ENCODE peak calls at places on chromosomes 13 and 19, in five cellular contexts. R is lower leg skin, H is uterus, W is adrenal gland, A is esophagus squamous epithelium. C is an unnamed sample.

GRCh38 chr19:32373614-32374295 is 28.3 kb downstream of the ZNF507 start:
- DNase-seq in A (no peak), H (peak; percentile 25), R (no peak), W (peak; percentile 79), C (peak; percentile 53)

GRCh38 chr19:30046522-30046921 is 104.5 kb downstream of the URI1 start:
- DNase-seq in H (no peak), R (no peak), A (no peak), W (no peak), C (no peak)

GRCh38 chr19:35208121-35208520 is 20.4 kb downstream of the FAM187B start:
- DNase-seq in R (no peak), W (no peak), A (no peak), H (no peak), C (no peak)

GRCh38 chr13:65985632-65986031 is 1244.5 kb downstream of the PCDH9 start:
- DNase-seq in W (no peak), R (no peak), A (no peak), H (no peak), C (no peak)

GRCh38 chr13:26653842-26654241 is 96.4 kb downstream of the WASF3 start:
- DNase-seq in A (no peak), H (no peak), R (no peak), W (no peak), C (no peak)

GRCh38 chr19:30897034-30897433 is 452.2 kb downstream of the TSHZ3 start:
- DNase-seq in R (no peak), W (no peak), H (no peak), A (no peak), C (no peak)

GRCh38 chr19:42216653-42217521 is 590 bp downstream of the DEDD2 start:
- DNase-seq in R (no peak), W (peak; percentile 64), A (no peak), H (peak; percentile 37), C (peak; percentile 83)

GRCh38 chr13:51249767-51250741 is 27.9 kb downstream of the FAM124A start:
- DNase-seq in W (no peak), H (no peak), A (no peak), R (no peak), C (no peak)

GRCh38 chr13:98513837-98514236 is 63.1 kb downstream of the STK24 start:
- DNase-seq in H (no peak), A (no peak), R (no peak), W (no peak), C (peak; percentile 44)

GRCh38 chr19:15759962-15760565 is 22.3 kb downstream of the OR10H3 start:
- DNase-seq in A (no peak), R (no peak), W (no peak), H (no peak), C (peak; percentile 10)

GRCh38 chr13:99280166-99280565 is 22.0 kb upstream of the GPR18 start:
- DNase-seq in A (no peak), H (no peak), W (no peak), R (peak; percentile 38), C (no peak)

GRCh38 chr19:27806471-27807070 is 1406.4 kb downstream of the UQCRFS1 start:
- DNase-seq in A (no peak), W (no peak), R (no peak), H (no peak), C (no peak)

GRCh38 chr19:11435833-11436313 is 438 bp downstream of the PRKCSH start:
- DNase-seq in W (no peak), H (no peak), R (no peak), A (peak; percentile 20), C (peak; percentile 65)

GRCh38 chr19:11435057-11435832 is at the start of the genes ODAD3 and PRKCSH:
- DNase-seq in H (peak; percentile 99), A (peak; percentile 100), W (peak; percentile 100), R (peak; percentile 99), C (peak; percentile 100)

GRCh38 chr19:11437955-11438354 is 2.5 kb downstream of the PRKCSH start:
- DNase-seq in A (no peak), H (no peak), R (no peak), W (no peak), C (no peak)

DNA sequence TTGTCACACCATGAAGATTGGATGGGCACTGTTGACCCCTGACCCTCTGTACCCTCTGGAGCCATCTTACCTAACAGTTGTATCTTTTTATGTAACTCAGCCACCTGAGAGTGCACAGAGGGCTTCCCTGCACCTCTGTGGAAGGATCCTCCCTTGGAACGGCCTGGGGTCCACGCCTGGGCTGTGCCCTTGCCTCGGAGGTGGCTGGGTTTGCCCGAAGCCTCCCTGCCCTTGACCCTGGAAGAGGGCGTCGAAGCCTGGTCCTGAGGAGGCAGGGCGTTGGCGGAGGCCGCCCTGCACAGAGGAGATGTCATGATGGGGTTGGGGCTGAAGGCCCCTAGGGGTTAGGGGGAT is 241 bp downstream of the ODAD3 start:
- DNase-seq in W (no peak), R (no peak), H (peak; percentile 37), A (no peak), C (no peak)
- TF ChIP-seq POLR2A in W (no peak), R (no peak), H (no peak), A (no peak), C (no peak)

DNA sequence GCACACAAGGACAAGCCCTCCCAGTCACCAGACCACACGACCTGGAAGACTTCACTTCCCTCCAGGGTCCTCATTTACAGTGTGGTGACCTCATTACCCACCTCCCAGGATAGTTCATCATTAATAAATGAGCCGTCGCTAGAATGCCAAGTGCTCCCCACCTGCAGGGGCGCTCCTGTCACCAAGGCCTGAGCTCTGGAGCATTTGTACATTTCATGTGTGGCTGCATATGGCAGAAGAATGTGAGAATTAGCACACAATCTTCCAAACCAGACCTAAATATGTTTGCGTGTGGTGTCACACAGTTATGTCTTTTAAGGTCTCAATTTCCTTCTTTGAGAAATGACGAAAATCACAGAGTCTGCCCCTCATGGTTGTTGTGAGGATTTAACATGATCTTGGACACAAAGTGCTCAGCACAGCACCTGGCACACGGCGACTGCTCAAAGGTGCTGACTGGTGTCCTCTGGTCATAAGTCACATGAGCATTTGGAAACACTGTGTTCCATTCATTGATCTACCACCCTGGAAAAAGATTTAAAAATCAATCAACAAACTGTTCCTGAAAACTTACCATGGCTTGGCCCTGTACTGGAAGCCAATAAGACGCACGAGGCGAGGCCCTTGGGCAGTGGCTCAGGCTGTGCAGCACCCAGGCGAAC is 150.6 kb upstream of the SPACA7 start:
- DNase-seq in W (no peak), H (no peak), R (no peak), A (no peak), C (no peak)
- TF ChIP-seq POLR2A in W (no peak), H (no peak), R (no peak), A (no peak), C (no peak)

DNA sequence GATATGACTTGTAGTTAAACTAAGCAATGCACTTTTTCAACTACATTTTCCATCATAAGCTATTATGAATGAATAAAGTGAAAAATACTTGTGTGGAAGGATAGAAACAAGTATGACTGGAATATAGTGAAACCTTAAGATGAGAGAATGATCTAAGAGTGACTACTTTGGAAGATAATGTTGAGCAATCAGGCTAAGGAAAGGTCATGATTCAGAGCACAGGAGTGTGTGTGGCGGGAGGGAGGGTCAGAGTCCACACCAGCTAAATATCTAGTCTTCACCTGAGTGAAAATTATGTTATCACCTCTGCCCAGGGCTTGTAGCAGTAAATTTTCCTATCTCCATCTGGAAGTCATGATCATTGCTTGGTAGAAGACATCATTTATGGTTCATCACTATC is 833.4 kb upstream of the ATXN8OS start:
- DNase-seq in A (no peak), R (no peak), W (no peak), H (no peak), C (no peak)
- TF ChIP-seq POLR2A in A (no peak), R (no peak), W (no peak), H (no peak), C (no peak)

DNA sequence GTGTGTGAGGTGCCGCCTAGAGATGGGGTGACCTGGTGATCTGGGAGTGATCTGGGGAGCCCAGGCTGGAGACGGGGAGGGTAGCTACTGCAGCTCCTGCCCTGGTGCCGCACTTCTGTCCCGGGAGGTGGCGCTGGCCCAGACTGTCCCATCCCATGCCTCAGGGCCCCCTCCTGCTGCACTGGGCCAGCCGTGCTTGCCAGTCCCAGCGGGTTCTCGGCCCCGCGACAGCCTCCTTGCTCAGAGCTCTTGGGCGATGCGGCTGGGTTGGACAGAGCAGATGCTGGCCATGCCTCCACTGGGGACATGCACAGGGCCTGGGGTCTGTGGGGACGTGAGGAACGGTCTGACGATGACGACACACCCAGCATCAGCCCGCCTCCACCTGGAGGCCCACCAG is 2.5 kb downstream of the RAX2 start:
- DNase-seq in A (no peak), R (no peak), H (no peak), W (no peak), C (no peak)
- TF ChIP-seq POLR2A in A (no peak), R (no peak), H (no peak), W (no peak), C (no peak)

GRCh38 chr13:43879323-43880181 is at the start of the genes CCDC122 and LACC1:
- DNase-seq in W (peak; percentile 89), R (peak; percentile 72), H (peak; percentile 76), A (peak; percentile 47), C (peak; percentile 71)
- TF ChIP-seq POLR2A in W (peak; percentile 96), R (no peak), H (peak; percentile 72), A (peak; percentile 80), C (peak; percentile 43)

DNA sequence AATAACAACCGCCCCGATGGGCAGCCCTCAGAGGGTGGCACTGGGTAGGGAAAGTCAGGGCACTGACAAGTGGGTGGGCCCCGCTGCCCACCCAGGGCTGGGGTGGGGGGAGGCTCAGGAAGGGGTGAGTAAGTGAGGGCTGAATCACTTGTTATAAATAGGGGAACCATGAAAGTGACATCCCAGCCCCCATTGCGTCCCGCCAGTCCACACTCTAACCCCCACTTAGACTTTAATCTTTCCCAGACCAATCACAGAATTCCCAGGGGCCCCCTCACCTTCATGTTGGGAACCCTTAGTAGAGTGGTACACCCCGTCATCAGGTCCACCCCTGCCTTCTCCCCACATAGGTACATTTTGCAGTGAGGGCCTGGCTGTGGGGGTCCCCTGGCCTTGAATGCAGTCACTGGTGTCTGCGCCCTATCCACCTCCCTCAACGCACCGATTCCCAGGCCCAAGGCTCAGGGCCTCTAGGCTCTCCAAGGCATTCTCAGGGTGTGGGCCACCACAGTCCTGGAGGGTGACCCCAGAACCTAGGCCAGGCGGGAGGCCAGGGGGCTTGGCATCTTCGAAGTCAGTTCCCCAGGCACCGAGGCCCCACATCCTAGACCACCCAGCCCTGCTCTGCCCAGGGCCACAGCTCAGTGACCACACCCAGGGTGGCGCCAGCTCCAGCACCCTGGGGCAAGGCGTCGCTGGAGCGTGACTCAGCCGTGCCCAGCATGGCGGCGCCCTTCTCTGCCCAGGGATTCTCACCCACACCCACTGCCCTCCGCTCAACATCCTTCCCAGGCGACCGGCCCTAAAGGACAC is 36.8 kb upstream of the NANOS3 start:
- DNase-seq in R (no peak), A (no peak), H (peak; percentile 62), W (peak; percentile 56), C (peak; percentile 50)
- TF ChIP-seq POLR2A in R (no peak), A (peak; percentile 38), H (no peak), W (peak; percentile 11), C (peak; percentile 83)

DNA sequence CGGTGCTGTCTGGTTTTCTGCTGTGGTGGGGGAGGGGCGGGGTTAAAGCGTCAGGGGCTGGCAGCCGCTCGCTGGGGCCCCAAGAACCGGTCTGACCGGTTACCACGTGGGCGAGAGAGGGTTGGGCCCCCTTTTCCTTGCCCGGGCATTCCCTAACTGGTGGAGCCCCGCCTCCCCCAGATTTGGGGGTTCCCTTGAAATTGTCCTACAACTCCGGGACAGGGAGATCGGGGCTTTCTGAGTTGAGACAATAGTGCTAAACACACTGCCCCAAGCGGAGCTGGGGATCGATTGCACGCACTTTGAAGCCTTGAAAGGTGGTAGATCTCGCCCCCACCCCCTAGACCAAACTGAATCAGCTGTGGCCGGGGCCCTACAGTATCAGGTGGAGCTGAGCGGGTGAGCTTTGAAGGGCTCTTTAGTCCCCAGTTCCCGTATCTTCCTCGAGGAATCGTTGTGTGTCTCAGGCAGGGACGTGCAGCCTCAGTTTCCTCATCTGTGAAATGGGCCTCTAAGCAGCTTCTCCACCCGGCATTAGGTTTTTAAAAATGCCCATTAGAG is 4.8 kb downstream of the IER2 start:
- DNase-seq in H (peak; percentile 74), A (no peak), W (peak; percentile 87), R (peak; percentile 80), C (peak; percentile 74)
- TF ChIP-seq POLR2A in H (no peak), A (no peak), W (peak; percentile 21), R (no peak), C (peak; percentile 50)

C was measured in erythroblast.